ENCODE peak calls at places on chromosomes 5 and 9, in seven cellular contexts. G is Panc1, V is left ventricle myocardium inferior, E is dorsolateral prefrontal cortex, N is uterus, X is GM23338, Q is upper lobe of right lung. F is an unnamed sample.

GRCh38 chr5:53983568-53984465 is 326.6 kb downstream of the ARL15 start:
- DNase-seq in G (no peak), V (no peak), E (no peak), N (no peak), X (no peak), Q (no peak), F (no peak)

GRCh38 chr5:62259699-62260220 is 46.2 kb upstream of the KIF2A start:
- DNase-seq in G (no peak), V (no peak), E (no peak), N (no peak), X (no peak), Q (no peak), F (no peak)

GRCh38 chr9:128113526-128114325 is 13.8 kb downstream of the PTGES2 start:
- DNase-seq in G (no peak), V (peak; percentile 12), E (no peak), N (no peak), X (no peak), Q (peak; percentile 63), F (peak; percentile 71)

GRCh38 chr5:84292000-84292642 is 92.6 kb downstream of the EDIL3 start:
- DNase-seq in G (no peak), V (no peak), E (no peak), N (no peak), X (no peak), Q (no peak), F (no peak)

GRCh38 chr9:116288658-116289057 is 135.1 kb downstream of the PAPPA start:
- DNase-seq in G (no peak), V (no peak), E (no peak), N (no peak), X (no peak), Q (no peak), F (no peak)

GRCh38 chr9:19184144-19184917 is 46.2 kb upstream of the DENND4C start:
- DNase-seq in G (no peak), V (peak; percentile 70), E (peak; percentile 34), N (peak; percentile 76), X (peak; percentile 15), Q (peak; percentile 84), F (no peak)

GRCh38 chr9:130034570-130034969 is 8.4 kb downstream of the FNBP1 start:
- DNase-seq in G (no peak), V (no peak), E (no peak), N (no peak), X (no peak), Q (no peak), F (no peak)

GRCh38 chr9:77793909-77794308 is 145.8 kb upstream of the GNA14 start:
- DNase-seq in G (peak; percentile 17), V (no peak), E (no peak), N (no peak), X (no peak), Q (no peak), F (no peak)

GRCh38 chr5:159765034-159765433 is 151.2 kb upstream of the ADRA1B start:
- DNase-seq in G (no peak), V (no peak), E (no peak), N (no peak), X (no peak), Q (no peak), F (no peak)

GRCh38 chr9:68500457-68501158 is 40.1 kb downstream of the TMEM252 start:
- DNase-seq in G (peak; percentile 43), V (no peak), E (no peak), N (no peak), X (peak; percentile 3), Q (no peak), F (no peak)

GRCh38 chr5:13108281-13108680 is 836.2 kb downstream of the DNAH5 start:
- DNase-seq in G (no peak), V (no peak), E (no peak), N (no peak), X (no peak), Q (no peak), F (no peak)

GRCh38 chr5:78547731-78548189 is 100.8 kb downstream of the LHFPL2 start:
- DNase-seq in G (no peak), V (peak; percentile 92), E (no peak), N (peak; percentile 97), X (no peak), Q (no peak), F (no peak)

DNA sequence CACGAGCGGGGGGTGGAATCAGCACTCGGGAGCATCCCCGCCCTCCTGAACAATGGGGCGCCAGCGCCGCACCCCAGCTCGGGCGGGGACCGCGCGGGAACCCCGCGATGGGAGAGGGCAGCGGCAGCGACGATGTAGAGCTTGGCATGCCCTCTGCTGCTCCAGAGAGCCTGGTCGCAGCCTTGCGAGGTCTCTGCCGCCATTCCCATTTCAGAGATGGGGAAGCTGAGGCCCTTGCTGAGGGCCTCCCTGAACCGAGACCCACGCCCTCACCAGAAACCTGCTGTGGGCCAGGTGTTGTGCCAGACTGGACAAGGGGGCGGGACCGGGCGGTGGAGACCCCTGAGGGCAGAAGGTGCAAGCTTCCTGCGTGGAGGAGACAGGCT is 569 bp upstream of the MEGF9 start:
- DNase-seq in G (no peak), V (no peak), E (no peak), N (no peak), X (no peak), Q (no peak), F (no peak)
- TF ChIP-seq CTCF in G (no peak), V (no peak), E (no peak), N (no peak), X (no peak), Q (no peak), F (peak; percentile 4)

GRCh38 chr5:95759005-95759404 is 27.9 kb downstream of the RHOBTB3 start:
- DNase-seq in G (no peak), V (no peak), E (no peak), N (no peak), X (no peak), Q (no peak), F (no peak)

GRCh38 chr5:95760291-95761191 is 29.4 kb downstream of the RHOBTB3 start:
- DNase-seq in G (no peak), V (no peak), E (no peak), N (no peak), X (no peak), Q (no peak), F (no peak)

GRCh38 chr5:95759634-95760033 is 28.5 kb downstream of the RHOBTB3 start:
- DNase-seq in G (no peak), V (no peak), E (no peak), N (no peak), X (no peak), Q (no peak), F (no peak)

DNA sequence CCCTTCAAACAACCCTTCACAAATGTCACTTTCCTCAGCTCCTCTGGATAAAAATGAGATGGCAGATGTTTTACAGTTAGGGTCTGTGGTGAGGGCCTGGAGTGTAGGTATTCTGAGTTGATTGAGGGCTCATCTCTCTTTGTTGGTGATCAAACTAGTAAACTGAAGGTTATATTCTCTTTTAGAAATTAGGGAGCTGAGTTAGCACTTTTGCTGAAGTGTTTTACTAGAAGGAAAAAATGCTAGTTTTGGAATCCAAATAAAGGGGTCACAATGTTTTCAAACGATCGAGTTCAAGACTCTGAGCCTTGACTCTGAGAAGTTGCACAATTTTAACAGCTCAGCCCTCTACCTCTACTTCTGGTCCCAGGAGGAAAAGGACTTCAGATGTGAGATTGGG is 23.4 kb downstream of the RHOBTB3 start:
- DNase-seq in G (no peak), V (no peak), E (no peak), N (no peak), X (no peak), Q (no peak), F (no peak)
- TF ChIP-seq CTCF in G (no peak), V (no peak), E (no peak), N (no peak), X (no peak), Q (no peak), F (no peak)

DNA sequence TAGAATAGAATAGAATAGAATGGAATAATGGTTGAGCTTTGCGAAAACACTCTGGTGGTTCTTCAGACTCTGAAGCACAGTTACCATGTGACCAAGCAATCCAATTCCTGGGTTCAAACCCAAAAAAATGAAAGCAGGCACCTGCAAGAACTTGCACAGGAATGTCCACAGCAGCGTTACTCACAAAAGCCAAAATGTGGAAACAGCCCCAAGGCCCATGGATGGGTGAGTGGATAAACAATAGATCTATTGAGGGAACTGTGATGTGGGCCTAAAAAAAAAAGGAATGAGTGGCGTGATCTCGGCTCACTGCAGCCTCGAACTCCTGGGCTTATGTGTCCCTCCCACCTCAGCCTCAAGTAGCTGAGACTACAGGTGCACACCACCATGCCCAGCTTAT is 21.4 kb upstream of the TMEM250 start:
- DNase-seq in G (no peak), V (no peak), E (no peak), N (no peak), X (no peak), Q (no peak), F (no peak)
- TF ChIP-seq CTCF in G (no peak), V (no peak), E (no peak), N (no peak), X (no peak), Q (no peak), F (no peak)

DNA sequence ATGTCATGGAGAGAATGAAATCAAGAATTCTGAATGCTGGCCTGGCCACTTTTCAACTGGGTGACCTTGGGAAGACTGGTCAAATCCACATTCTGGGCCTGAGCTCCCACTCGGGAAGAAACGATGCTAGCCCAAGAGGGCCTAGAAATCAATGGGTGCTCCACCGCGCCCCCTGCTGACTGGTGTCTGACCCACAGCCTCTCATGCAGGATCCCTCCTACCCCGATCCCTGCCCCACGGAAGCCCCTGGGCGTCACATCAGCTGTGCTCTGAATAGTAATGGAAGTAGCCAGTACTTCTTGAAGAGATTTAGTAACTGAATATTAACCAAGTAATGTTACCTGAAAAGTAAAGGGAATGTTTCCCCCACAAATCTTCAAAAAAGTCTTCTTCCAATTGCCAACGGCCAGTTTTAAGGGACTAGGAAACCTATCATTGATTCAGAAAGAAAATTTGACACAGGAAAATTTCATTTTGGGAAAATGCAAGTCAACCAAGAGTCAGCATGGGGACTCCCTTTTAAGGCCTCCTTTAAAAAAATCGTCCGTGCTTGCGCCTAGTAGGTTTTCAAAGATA is 43.9 kb downstream of the CRB2 start:
- DNase-seq in G (no peak), V (no peak), E (no peak), N (no peak), X (peak; percentile 82), Q (no peak), F (no peak)
- TF ChIP-seq CTCF in G (peak; percentile 78), V (peak; percentile 48), E (peak; percentile 36), N (no peak), X (peak; percentile 81), Q (peak; percentile 39), F (peak; percentile 73)

DNA sequence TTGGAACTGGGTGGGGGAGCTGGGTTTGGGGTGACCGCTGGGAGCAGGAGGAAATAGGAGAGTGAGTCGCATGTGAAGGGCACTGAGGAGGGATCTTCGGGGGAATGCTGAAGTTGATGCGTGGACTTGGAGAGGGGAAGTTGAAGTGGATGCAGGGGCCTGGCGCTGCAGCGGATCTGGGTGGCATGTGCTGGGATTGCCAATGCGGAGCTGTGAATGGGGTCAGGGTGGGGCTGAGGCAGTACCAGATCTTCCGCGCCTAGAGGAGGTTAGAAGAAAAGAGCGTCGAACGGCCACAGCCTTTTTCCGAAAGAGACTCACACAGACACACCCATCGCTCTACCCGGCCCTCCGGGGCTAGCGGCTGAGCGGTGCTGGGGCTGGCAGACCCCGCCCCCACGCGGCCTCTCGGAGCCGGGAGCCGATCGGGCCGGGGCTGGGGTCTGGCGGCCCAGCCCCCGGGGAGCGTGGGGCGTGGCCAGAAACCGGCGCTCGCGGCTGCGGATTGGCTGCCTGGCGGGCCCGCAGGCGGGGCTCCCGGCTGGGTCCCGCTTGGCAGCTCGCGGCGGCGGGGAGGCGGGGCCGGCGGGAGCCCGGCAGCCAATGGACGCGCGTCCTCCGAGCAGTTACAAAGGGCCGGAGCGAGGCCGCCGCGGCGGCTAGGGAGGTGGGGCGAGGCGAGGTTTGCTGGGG is at the start of gene TGFBR1:
- DNase-seq in G (peak; percentile 13), V (peak; percentile 95), E (peak; percentile 88), N (peak; percentile 95), X (peak; percentile 93), Q (peak; percentile 97), F (peak; percentile 96)
- TF ChIP-seq CTCF in G (no peak), V (peak; percentile 21), E (peak; percentile 17), N (no peak), X (no peak), Q (no peak), F (peak; percentile 44)